ENCODE peak calls at places on chromosomes 3 and 15, in five cellular contexts. G is caudate nucleus, F is stomach, K is brain microvascular endothelial cell, W is body of pancreas. T is an unnamed sample.

GRCh38 chr15:74955796-74956647 is 550 bp downstream of the RPP25 start:
- DNase-seq in G (peak), F (peak), K (no peak), W (peak), T (peak)

GRCh38 chr3:161265916-161266571 is 44.9 kb downstream of the NMD3 start:
- DNase-seq in G (no peak), F (no peak), K (no peak), W (no peak), T (no peak)

GRCh38 chr3:138011722-138012121 is 1.8 kb downstream of the CLDN18 start:
- DNase-seq in G (no peak), F (no peak), K (no peak), W (no peak), T (no peak)

GRCh38 chr15:70212963-70213315 is 115.2 kb upstream of the TLE3 start:
- DNase-seq in G (no peak), F (no peak), K (no peak), W (no peak), T (no peak)

GRCh38 chr3:11718582-11719405 is 75.1 kb upstream of the VGLL4 start:
- DNase-seq in G (peak), F (peak), K (peak), W (peak), T (peak)

GRCh38 chr3:65785065-65785645 is 253.6 kb downstream of the MAGI1 start:
- DNase-seq in G (no peak), F (no peak), K (peak), W (no peak), T (peak)

GRCh38 chr15:99010743-99011142 is 3.2 kb upstream of the PGPEP1L start:
- DNase-seq in G (no peak), F (no peak), K (no peak), W (no peak), T (no peak)

GRCh38 chr3:54188176-54188791 is 65.9 kb downstream of the CACNA2D3 start:
- DNase-seq in G (no peak), F (peak), K (peak), W (peak), T (peak)

GRCh38 chr15:60004019-60004845 is at the start of gene FOXB1:
- DNase-seq in G (no peak), F (no peak), K (no peak), W (no peak), T (no peak)

DNA sequence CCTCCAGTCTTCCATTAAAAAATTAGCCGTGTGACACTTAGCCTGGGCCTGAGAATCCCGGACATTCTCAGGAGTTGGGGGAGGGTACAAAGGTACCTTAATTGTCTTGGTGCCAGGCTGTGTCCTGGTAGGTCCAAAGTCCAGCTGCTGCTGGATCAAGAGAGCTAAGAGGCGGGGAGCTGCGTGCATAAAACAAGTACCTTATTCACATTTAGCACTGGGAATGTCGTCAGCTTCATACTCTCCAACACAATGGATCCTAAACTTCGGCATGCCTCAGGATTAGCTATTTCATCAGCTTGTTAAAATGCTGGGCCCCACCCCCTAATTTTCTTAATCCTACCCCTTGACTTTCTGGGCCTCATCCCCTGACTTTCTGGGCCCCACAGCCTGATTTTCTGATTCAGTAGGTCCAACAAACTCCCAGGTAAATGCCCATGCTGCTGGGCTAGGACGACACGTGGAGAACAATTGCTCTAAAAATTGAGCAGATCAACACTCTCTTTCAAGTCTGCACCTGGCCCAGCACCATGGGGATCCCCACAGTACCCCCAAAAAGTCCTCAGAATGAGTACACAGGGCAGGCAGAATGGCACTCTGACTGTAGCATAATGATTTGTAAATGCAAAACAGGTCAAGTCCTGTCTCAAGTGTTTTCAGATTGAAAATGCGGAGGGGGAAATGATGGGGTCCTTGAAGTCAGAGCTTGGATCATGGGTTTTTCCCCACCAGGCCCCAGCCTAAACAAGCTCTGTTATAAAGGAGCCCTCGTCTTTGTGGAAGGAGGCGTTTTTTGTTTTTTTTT is 5.6 kb upstream of the AEN start:
- DNase-seq in G (no peak), F (peak), K (no peak), W (peak), T (no peak)
- H3K27ac ChIP-seq in G (no peak), F (peak), K (no peak), W (peak), T (no peak)

GRCh38 chr3:99869621-99870020 is 52.0 kb downstream of the CMSS1 start:
- DNase-seq in G (no peak), F (no peak), K (no peak), W (no peak), T (peak)
- H3K27ac ChIP-seq in G (no peak), F (no peak), K (no peak), W (no peak), T (peak)

GRCh38 chr3:16928386-16929132 is 43.8 kb downstream of the PLCL2 start:
- DNase-seq in G (no peak), F (no peak), K (no peak), W (no peak), T (no peak)

GRCh38 chr3:16932877-16933276 is 48.1 kb downstream of the PLCL2 start:
- DNase-seq in G (no peak), F (no peak), K (no peak), W (no peak), T (no peak)

GRCh38 chr3:16923112-16923511 is 38.4 kb downstream of the PLCL2 start:
- DNase-seq in G (no peak), F (no peak), K (no peak), W (no peak), T (no peak)

GRCh38 chr3:16927485-16927884 is 42.7 kb downstream of the PLCL2 start:
- DNase-seq in G (no peak), F (no peak), K (no peak), W (no peak), T (no peak)
- H3K27ac ChIP-seq in G (no peak), F (no peak), K (no peak), W (no peak), T (no peak)

GRCh38 chr3:159416854-159417253 is 571.8 kb upstream of the IL12A start:
- DNase-seq in G (no peak), F (no peak), K (peak), W (no peak), T (no peak)
- H3K27ac ChIP-seq in G (no peak), F (no peak), K (no peak), W (no peak), T (no peak)

GRCh38 chr3:42505849-42506410 is 3.5 kb downstream of the VIPR1 start:
- DNase-seq in G (no peak), F (no peak), K (no peak), W (peak), T (peak)
- H3K27ac ChIP-seq in G (no peak), F (no peak), K (no peak), W (no peak), T (no peak)

GRCh38 chr3:49346797-49347251 is 7.0 kb upstream of the USP4 start:
- DNase-seq in G (no peak), F (no peak), K (peak), W (no peak), T (no peak)

GRCh38 chr3:49343163-49343562 is 3.3 kb upstream of the USP4 start:
- DNase-seq in G (no peak), F (no peak), K (no peak), W (no peak), T (no peak)

GRCh38 chr3:49339947-49340800 is at the start of gene USP4:
- DNase-seq in G (peak), F (peak), K (peak), W (peak), T (peak)

GRCh38 chr3:49339593-49339946 is 283 bp downstream of the USP4 start:
- DNase-seq in G (no peak), F (no peak), K (no peak), W (no peak), T (peak)

GRCh38 chr3:49341996-49342395 is 2.1 kb upstream of the USP4 start:
- DNase-seq in G (no peak), F (no peak), K (no peak), W (no peak), T (no peak)
- H3K27ac ChIP-seq in G (peak), F (no peak), K (no peak), W (no peak), T (no peak)

DNA sequence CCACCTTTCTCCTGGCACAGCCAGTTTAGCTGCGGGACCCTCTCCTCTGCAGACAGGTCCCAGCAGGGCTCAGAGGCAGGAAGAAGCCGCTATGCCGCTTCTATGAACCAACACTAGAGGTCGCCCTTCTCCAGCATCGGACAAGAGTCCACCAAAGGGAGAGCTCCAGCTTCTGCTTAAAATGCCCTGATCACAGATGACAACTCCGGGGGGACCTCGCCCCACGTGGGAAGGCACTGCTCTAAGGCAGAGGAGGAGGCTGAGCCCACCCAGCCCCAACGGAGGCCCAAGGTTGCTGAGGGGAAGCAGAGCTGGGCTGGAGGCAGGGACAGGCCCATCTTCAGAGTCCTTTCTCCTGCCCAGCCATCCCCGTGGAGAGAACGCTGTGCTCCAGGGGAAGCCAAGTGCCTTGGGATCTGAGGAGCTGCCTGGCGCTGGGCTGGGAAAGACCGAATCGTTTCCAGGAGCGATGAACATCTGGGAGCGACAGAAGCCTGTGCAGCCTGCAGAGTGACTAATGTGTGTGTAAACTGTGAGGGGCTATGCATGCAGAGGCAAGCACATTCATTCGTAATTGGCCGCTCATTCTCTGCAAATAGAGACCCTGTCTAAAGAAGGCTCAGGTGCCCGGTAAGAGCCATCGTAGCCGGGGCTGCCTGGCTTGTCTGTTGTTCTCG is 43.5 kb upstream of the BDH1 start:
- DNase-seq in G (no peak), F (peak), K (peak), W (peak), T (peak)
- H3K27ac ChIP-seq in G (peak), F (no peak), K (no peak), W (no peak), T (peak)

GRCh38 chr15:25768271-25768670 is 94.9 kb downstream of the ATP10A start:
- DNase-seq in G (no peak), F (no peak), K (no peak), W (no peak), T (no peak)

GRCh38 chr15:25773248-25773647 is 89.9 kb downstream of the ATP10A start:
- DNase-seq in G (no peak), F (peak), K (no peak), W (no peak), T (no peak)

GRCh38 chr15:25770031-25770430 is 93.1 kb downstream of the ATP10A start:
- DNase-seq in G (no peak), F (no peak), K (no peak), W (no peak), T (no peak)

GRCh38 chr15:25772500-25772899 is 90.6 kb downstream of the ATP10A start:
- DNase-seq in G (no peak), F (no peak), K (no peak), W (no peak), T (no peak)

GRCh38 chr15:25770618-25771369 is 92.3 kb downstream of the ATP10A start:
- DNase-seq in G (no peak), F (no peak), K (no peak), W (no peak), T (no peak)
- H3K27ac ChIP-seq in G (no peak), F (no peak), K (no peak), W (no peak), T (no peak)

GRCh38 chr3:152277198-152277597 is 8.5 kb downstream of the MBNL1 start:
- DNase-seq in G (no peak), F (no peak), K (no peak), W (no peak), T (no peak)
- H3K27ac ChIP-seq in G (no peak), F (no peak), K (no peak), W (no peak), T (no peak)

GRCh38 chr15:29656636-29657475 is 165.4 kb downstream of the TJP1 start:
- DNase-seq in G (no peak), F (no peak), K (no peak), W (no peak), T (peak)
- H3K27ac ChIP-seq in G (no peak), F (no peak), K (no peak), W (no peak), T (no peak)

T was measured in testis.